ENCODE peak calls at places on chromosomes 7 and 10, in seven cellular contexts. E is hepatic stellate cell, D is NCI-H446, Y is tibial artery, T is NCI-H774, X is retina, G is A549. W is an unnamed sample.

GRCh38 chr10:49168821-49169495 is 19.2 kb downstream of the TMEM273 start:
- DNase-seq in E (no peak), D (no peak), Y (no peak), T (no peak), X (no peak), G (no peak), W (no peak)

GRCh38 chr10:72132854-72133253 is 44.5 kb upstream of the SPOCK2 start:
- DNase-seq in E (no peak), D (no peak), Y (no peak), T (no peak), X (no peak), G (no peak), W (no peak)

GRCh38 chr7:155848691-155849690 is 36.7 kb upstream of the SHH start:
- DNase-seq in E (no peak), D (no peak), Y (peak), T (no peak), X (no peak), G (no peak), W (no peak)

GRCh38 chr10:89069589-89069988 is 79.0 kb downstream of the FAS start:
- DNase-seq in E (no peak), D (no peak), Y (no peak), T (no peak), X (no peak), G (no peak), W (no peak)

GRCh38 chr10:44056947-44057811 is 327.7 kb downstream of the CXCL12 start:
- DNase-seq in E (no peak), D (no peak), Y (no peak), T (no peak), X (peak), G (no peak), W (no peak)

GRCh38 chr7:116593359-116594075 is 68.7 kb downstream of the CAV1 start:
- DNase-seq in E (no peak), D (no peak), Y (no peak), T (no peak), X (no peak), G (no peak), W (no peak)

GRCh38 chr7:28135296-28135695 is 45.3 kb downstream of the JAZF1 start:
- DNase-seq in E (no peak), D (no peak), Y (no peak), T (no peak), X (no peak), G (no peak), W (no peak)

GRCh38 chr7:12839508-12840153 is 152.2 kb downstream of the ARL4A start:
- DNase-seq in E (no peak), D (no peak), Y (no peak), T (no peak), X (peak), G (no peak), W (no peak)

GRCh38 chr10:53403688-53404087 is 631.1 kb upstream of the MBL2 start:
- DNase-seq in E (no peak), D (no peak), Y (no peak), T (peak), X (no peak), G (no peak), W (no peak)

GRCh38 chr10:7372504-7372903 is 38.3 kb downstream of the SFMBT2 start:
- DNase-seq in E (no peak), D (no peak), Y (no peak), T (no peak), X (no peak), G (no peak), W (no peak)

GRCh38 chr7:2016021-2016631 is 216.6 kb downstream of the MAD1L1 start:
- DNase-seq in E (no peak), D (no peak), Y (peak), T (no peak), X (no peak), G (no peak), W (no peak)

GRCh38 chr10:5752301-5752871 is 60.8 kb downstream of the GDI2 start:
- DNase-seq in E (no peak), D (no peak), Y (no peak), T (no peak), X (peak), G (no peak), W (no peak)

GRCh38 chr10:124026337-124026939 is 67.0 kb downstream of the CHST15 start:
- DNase-seq in E (no peak), D (no peak), Y (no peak), T (no peak), X (no peak), G (no peak), W (no peak)

GRCh38 chr10:11224792-11225448 is 207.2 kb downstream of the CELF2 start:
- DNase-seq in E (no peak), D (no peak), Y (no peak), T (no peak), X (no peak), G (no peak), W (no peak)

GRCh38 chr10:93383562-93383981 is 98.6 kb downstream of the MYOF start:
- DNase-seq in E (peak), D (no peak), Y (no peak), T (no peak), X (no peak), G (no peak), W (no peak)

GRCh38 chr7:73827568-73828106 is 3.2 kb upstream of the CLDN4 start:
- DNase-seq in E (no peak), D (peak), Y (no peak), T (peak), X (no peak), G (peak), W (peak)

GRCh38 chr10:16929067-16929466 is 111.8 kb upstream of the RSU1 start:
- DNase-seq in E (no peak), D (no peak), Y (no peak), T (no peak), X (no peak), G (no peak), W (no peak)

GRCh38 chr10:45075821-45076220 is 75.1 kb downstream of the ZNF22 start:
- DNase-seq in E (no peak), D (no peak), Y (no peak), T (no peak), X (no peak), G (no peak), W (no peak)

GRCh38 chr7:78151229-78151628 is 352.7 kb downstream of the PHTF2 start:
- DNase-seq in E (no peak), D (peak), Y (no peak), T (no peak), X (no peak), G (no peak), W (peak)

GRCh38 chr7:90749774-90750173 is 153.7 kb downstream of the CDK14 start:
- DNase-seq in E (no peak), D (no peak), Y (no peak), T (no peak), X (no peak), G (peak), W (no peak)

GRCh38 chr10:51129946-51130554 is 55.8 kb downstream of the PRKG1 start:
- DNase-seq in E (no peak), D (peak), Y (no peak), T (no peak), X (no peak), G (no peak), W (no peak)

GRCh38 chr10:128220011-128220410 is 93.8 kb upstream of the MKI67 start:
- DNase-seq in E (no peak), D (no peak), Y (no peak), T (no peak), X (no peak), G (peak), W (no peak)

GRCh38 chr10:71623098-71623985 is 96.2 kb downstream of the C10orf105 start:
- DNase-seq in E (peak), D (no peak), Y (no peak), T (no peak), X (peak), G (peak), W (no peak)

GRCh38 chr10:64288404-64288803 is 767.2 kb downstream of the REEP3 start:
- DNase-seq in E (no peak), D (peak), Y (no peak), T (no peak), X (no peak), G (no peak), W (no peak)

GRCh38 chr7:137146552-137146961 is 197.0 kb downstream of the PTN start:
- DNase-seq in E (peak), D (no peak), Y (no peak), T (no peak), X (no peak), G (no peak), W (no peak)

GRCh38 chr10:76033457-76034196 is 602.2 kb downstream of the LRMDA start:
- DNase-seq in E (no peak), D (peak), Y (no peak), T (no peak), X (no peak), G (peak), W (no peak)

GRCh38 chr10:76324283-76324682 is 892.9 kb downstream of the LRMDA start:
- DNase-seq in E (no peak), D (peak), Y (peak), T (peak), X (no peak), G (no peak), W (peak)

GRCh38 chr10:91616124-91616523 is 16.7 kb downstream of the PPP1R3C start:
- DNase-seq in E (no peak), D (peak), Y (no peak), T (no peak), X (no peak), G (no peak), W (no peak)

GRCh38 chr7:117731455-117731854 is 141.8 kb downstream of the CTTNBP2 start:
- DNase-seq in E (no peak), D (no peak), Y (no peak), T (no peak), X (no peak), G (peak), W (peak)

W was measured in NCI-H2029 treated with DMSO at 0.1 percent for 48 hours.